ENCODE peak calls at places on chromosomes 11 and 22, in five cellular contexts. K, I, X, L and P are unnamed samples.

GRCh38 chr11:7004482-7004881 is 15.7 kb downstream of the ZNF214 start:
- DNase-seq in K (no peak), I (no peak), X (no peak), L (no peak), P (peak; percentile 36)

GRCh38 chr22:44623771-44624510 is 78.1 kb upstream of the PRR5 start:
- DNase-seq in K (no peak), I (peak; percentile 53), X (no peak), L (no peak), P (peak; percentile 65)

GRCh38 chr11:69653406-69653960 is 12.5 kb downstream of the CCND1 start:
- DNase-seq in K (no peak), I (no peak), X (no peak), L (no peak), P (no peak)

GRCh38 chr22:45166935-45167334 is 3.2 kb downstream of the NUP50 start:
- DNase-seq in K (no peak), I (no peak), X (no peak), L (no peak), P (no peak)

GRCh38 chr11:134044514-134045284 is 24.2 kb upstream of the JAM3 start:
- DNase-seq in K (no peak), I (no peak), X (no peak), L (no peak), P (no peak)

GRCh38 chr11:86523738-86524602 is 148.4 kb downstream of the ME3 start:
- DNase-seq in K (no peak), I (no peak), X (no peak), L (no peak), P (peak; percentile 85)

GRCh38 chr22:35612903-35613302 is 4.2 kb downstream of the MB start:
- DNase-seq in K (peak; percentile 74), I (no peak), X (no peak), L (no peak), P (no peak)

GRCh38 chr11:68683086-68683951 is 1.0 kb upstream of the GAL start:
- DNase-seq in K (no peak), I (no peak), X (no peak), L (no peak), P (no peak)

GRCh38 chr22:24200616-24201212 is 19.4 kb downstream of the SUSD2 start:
- DNase-seq in K (no peak), I (no peak), X (no peak), L (no peak), P (no peak)

GRCh38 chr11:15672822-15673221 is 558.1 kb downstream of the INSC start:
- DNase-seq in K (no peak), I (no peak), X (no peak), L (no peak), P (peak; percentile 30)

GRCh38 chr22:48753752-48754517 is 1073.7 kb downstream of the BRD1 start:
- DNase-seq in K (no peak), I (peak; percentile 6), X (no peak), L (no peak), P (no peak)

GRCh38 chr22:39344046-39344390 is 5.8 kb upstream of the SYNGR1 start:
- DNase-seq in K (no peak), I (no peak), X (no peak), L (no peak), P (no peak)

GRCh38 chr11:96337541-96338530 is 5.2 kb downstream of the MAML2 start:
- DNase-seq in K (no peak), I (no peak), X (no peak), L (no peak), P (peak; percentile 53)

GRCh38 chr11:46618789-46619188 is 1.4 kb downstream of the ATG13 start:
- DNase-seq in K (no peak), I (peak; percentile 38), X (no peak), L (no peak), P (no peak)

GRCh38 chr11:1167256-1167655 is 9.5 kb downstream of the MUC5AC start:
- DNase-seq in K (no peak), I (no peak), X (no peak), L (no peak), P (no peak)

GRCh38 chr11:44190883-44191230 is 95.4 kb downstream of the EXT2 start:
- DNase-seq in K (no peak), I (no peak), X (no peak), L (no peak), P (no peak)

GRCh38 chr22:40363059-40363458 is 7.3 kb upstream of the SGSM3 start:
- DNase-seq in K (no peak), I (no peak), X (no peak), L (no peak), P (no peak)

GRCh38 chr22:28351585-28351984 is 328.1 kb downstream of the TTC28 start:
- DNase-seq in K (no peak), I (no peak), X (no peak), L (no peak), P (no peak)

GRCh38 chr22:19878461-19879247 is 24.0 kb upstream of the GNB1L start:
- DNase-seq in K (no peak), I (no peak), X (no peak), L (peak; percentile 8), P (no peak)

GRCh38 chr11:1832181-1832988 is 2.4 kb upstream of the SYT8 start:
- DNase-seq in K (no peak), I (peak; percentile 70), X (no peak), L (peak; percentile 66), P (peak; percentile 35)

GRCh38 chr11:579830-580601 is 3.7 kb downstream of the PHRF1 start:
- DNase-seq in K (no peak), I (peak; percentile 38), X (no peak), L (no peak), P (no peak)

GRCh38 chr11:88183233-88183632 is 8.0 kb upstream of the RAB38 start:
- DNase-seq in K (no peak), I (no peak), X (no peak), L (no peak), P (no peak)

GRCh38 chr22:38311331-38311635 is 6.0 kb downstream of the CSNK1E start:
- DNase-seq in K (peak; percentile 68), I (no peak), X (no peak), L (no peak), P (peak; percentile 27)

GRCh38 chr11:126874276-126874675 is 126.3 kb downstream of the KIRREL3 start:
- DNase-seq in K (no peak), I (no peak), X (no peak), L (no peak), P (no peak)

GRCh38 chr11:71221201-71221600 is 31.2 kb downstream of the SHANK2 start:
- DNase-seq in K (no peak), I (no peak), X (no peak), L (no peak), P (no peak)

GRCh38 chr22:19175602-19176174 is 2.8 kb downstream of the SLC25A1 start:
- DNase-seq in K (no peak), I (no peak), X (no peak), L (no peak), P (no peak)

GRCh38 chr11:71282581-71283351 is 30.4 kb upstream of the SHANK2 start:
- DNase-seq in K (no peak), I (no peak), X (no peak), L (no peak), P (no peak)

GRCh38 chr11:45654242-45654641 is 11.2 kb downstream of the CHST1 start:
- DNase-seq in K (no peak), I (no peak), X (no peak), L (no peak), P (no peak)

GRCh38 chr11:15222777-15223176 is 108.1 kb downstream of the INSC start:
- DNase-seq in K (no peak), I (no peak), X (no peak), L (no peak), P (no peak)

GRCh38 chr11:120129570-120129969 is 8.3 kb downstream of the TRIM29 start:
- DNase-seq in K (no peak), I (no peak), X (no peak), L (no peak), P (no peak)

GRCh38 chr11:120130991-120131760 is 6.7 kb downstream of the TRIM29 start:
- DNase-seq in K (no peak), I (no peak), X (no peak), L (no peak), P (no peak)

GRCh38 chr11:120131941-120132644 is 5.8 kb downstream of the TRIM29 start:
- DNase-seq in K (no peak), I (no peak), X (no peak), L (no peak), P (no peak)

GRCh38 chr11:120128392-120129172 is 9.3 kb downstream of the TRIM29 start:
- DNase-seq in K (no peak), I (no peak), X (no peak), L (peak; percentile 49), P (no peak)

GRCh38 chr11:120130176-120130980 is 7.5 kb downstream of the TRIM29 start:
- DNase-seq in K (no peak), I (no peak), X (no peak), L (no peak), P (no peak)
- H3K4me3 ChIP-seq in K (no peak overlapping the region), I (no peak overlapping the region), X (no peak overlapping the region), L (no peak overlapping the region), P (no peak overlapping the region)

DNA sequence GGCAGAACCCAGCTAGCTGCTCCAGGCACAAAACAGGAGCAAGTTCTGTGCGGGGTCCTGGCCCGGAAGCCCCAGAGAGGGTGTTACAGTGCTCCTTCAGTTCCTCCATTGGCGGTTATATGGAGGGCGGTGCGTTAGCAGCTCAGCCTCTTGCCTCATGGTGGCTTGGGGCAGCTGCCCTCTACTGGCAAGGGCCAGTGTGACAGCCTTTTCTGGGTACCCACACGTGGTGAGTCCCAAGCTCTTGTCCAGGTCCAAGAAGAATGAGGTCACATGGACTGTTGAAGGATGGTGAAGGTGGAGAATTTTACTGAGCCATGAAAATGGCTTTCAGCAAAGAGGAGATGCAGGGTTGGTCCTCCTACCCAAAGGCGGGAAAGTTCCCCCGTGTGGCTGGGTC is 100.5 kb downstream of the WT1 start:
- DNase-seq in K (no peak), I (peak; percentile 53), X (no peak), L (no peak), P (no peak)
- TF ChIP-seq CTCF in K (no peak), I (peak; percentile 18), X (no peak), L (no peak), P (peak; percentile 23)

DNA sequence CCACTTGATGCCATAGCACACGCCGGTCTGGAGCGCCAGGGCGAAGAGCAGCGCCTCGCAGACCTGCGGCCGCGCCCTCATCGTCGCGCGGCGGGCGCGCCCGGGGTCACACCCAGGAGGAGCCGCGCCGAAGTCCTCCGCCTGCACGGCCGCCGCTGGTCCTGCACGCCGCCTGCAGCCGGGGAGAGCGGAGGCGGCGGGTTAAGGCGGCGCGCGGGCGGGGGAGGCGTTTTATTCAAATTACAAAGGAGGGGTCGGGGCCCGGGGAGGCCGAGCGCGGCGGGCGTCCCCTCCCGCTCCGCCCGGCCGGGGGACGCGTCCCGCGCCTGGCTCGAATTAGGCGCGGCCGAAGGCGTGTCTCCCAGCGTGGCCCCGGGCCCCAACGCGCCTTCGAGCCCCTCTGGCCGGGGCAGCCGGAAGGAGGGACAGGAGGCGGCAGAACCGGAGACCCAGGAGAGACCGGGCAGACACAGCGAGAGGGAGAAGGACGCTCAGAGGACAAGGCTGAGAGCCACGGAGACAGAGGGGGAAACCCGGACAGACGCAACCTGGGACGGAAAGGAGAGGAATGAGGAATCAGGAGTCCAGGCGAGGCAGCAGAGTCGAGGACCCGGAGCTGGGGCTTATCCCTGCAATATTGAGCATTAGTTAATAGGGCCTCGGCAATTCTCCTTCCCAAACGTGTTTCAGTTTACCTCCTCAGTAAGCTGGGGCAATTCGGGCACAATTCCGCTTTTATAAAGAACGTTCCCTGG is at the start of gene WNT11:
- DNase-seq in K (peak; percentile 45), I (peak; percentile 67), X (no peak), L (peak; percentile 70), P (peak; percentile 50)
- H3K27ac ChIP-seq in K (no peak within 1 kb of the TSS), I (no peak within 1 kb of the TSS), X (peak within 1 kb of the TSS; percentile 68), L (peak within 1 kb of the TSS; percentile 84), P (peak within 1 kb of the TSS; percentile 9)

GRCh38 chr22:47203554-47203991 is 441.1 kb downstream of the TBC1D22A start:
- DNase-seq in K (no peak), I (peak; percentile 58), X (no peak), L (no peak), P (no peak)
- H3K4me3 ChIP-seq in K (no peak overlapping the region), I (no peak overlapping the region), X (no peak overlapping the region), L (no peak overlapping the region), P (no peak overlapping the region)